ENCODE peak calls at places on chromosomes 6 and 20, in six cellular contexts. One of them, this sample, is unnamed.

GRCh38 chr6:103570431-103570830 is 1289.3 kb downstream of the HACE1 start:
- DNase-seq in A549: no peak
- DNase-seq in endothelial cell of umbilical vein: no peak
- DNase-seq in K562: no peak
- DNase-seq in HepG2: no peak
- DNase-seq in GM12878: no peak
- DNase-seq in this sample: no peak

GRCh38 chr6:18551228-18551627 is 164.1 kb downstream of the RNF144B start:
- DNase-seq in A549: no peak
- DNase-seq in endothelial cell of umbilical vein: no peak
- DNase-seq in K562: no peak
- DNase-seq in HepG2: no peak
- DNase-seq in GM12878: no peak
- DNase-seq in this sample: no peak

GRCh38 chr6:117481278-117481925 is 1.1 kb upstream of the DCBLD1 start:
- DNase-seq in A549: no peak
- DNase-seq in endothelial cell of umbilical vein: no peak
- DNase-seq in K562: peak; percentile 41
- DNase-seq in HepG2: peak; percentile 84
- DNase-seq in GM12878: no peak
- DNase-seq in this sample: peak; percentile 29

GRCh38 chr6:106476326-106477105 is 116.0 kb downstream of the CRYBG1 start:
- DNase-seq in A549: no peak
- DNase-seq in endothelial cell of umbilical vein: no peak
- DNase-seq in K562: no peak
- DNase-seq in HepG2: no peak
- DNase-seq in GM12878: no peak
- DNase-seq in this sample: no peak

GRCh38 chr6:20919677-20920385 is 385.6 kb downstream of the CDKAL1 start:
- DNase-seq in A549: no peak
- DNase-seq in endothelial cell of umbilical vein: peak; percentile 35
- DNase-seq in K562: no peak
- DNase-seq in HepG2: no peak
- DNase-seq in GM12878: peak; percentile 59
- DNase-seq in this sample: no peak

GRCh38 chr6:45630801-45631200 is 253.1 kb upstream of the SUPT3H start:
- DNase-seq in A549: no peak
- DNase-seq in endothelial cell of umbilical vein: no peak
- DNase-seq in K562: no peak
- DNase-seq in HepG2: no peak
- DNase-seq in GM12878: no peak
- DNase-seq in this sample: no peak

GRCh38 chr6:1063671-1064355 is 248.1 kb upstream of the FOXQ1 start:
- DNase-seq in A549: no peak
- DNase-seq in endothelial cell of umbilical vein: no peak
- DNase-seq in K562: no peak
- DNase-seq in HepG2: no peak
- DNase-seq in GM12878: no peak
- DNase-seq in this sample: no peak

GRCh38 chr6:130697661-130698535 is 129.3 kb upstream of the SMLR1 start:
- DNase-seq in A549: peak; percentile 25
- DNase-seq in endothelial cell of umbilical vein: peak; percentile 63
- DNase-seq in K562: peak; percentile 19
- DNase-seq in HepG2: peak; percentile 30
- DNase-seq in GM12878: peak; percentile 28
- DNase-seq in this sample: peak; percentile 43

GRCh38 chr6:22694092-22694724 is 124.8 kb downstream of the HDGFL1 start:
- DNase-seq in A549: no peak
- DNase-seq in endothelial cell of umbilical vein: no peak
- DNase-seq in K562: no peak
- DNase-seq in HepG2: no peak
- DNase-seq in GM12878: no peak
- DNase-seq in this sample: no peak

GRCh38 chr6:95431637-95432228 is 145.6 kb upstream of the MANEA start:
- DNase-seq in A549: peak; percentile 38
- DNase-seq in endothelial cell of umbilical vein: peak; percentile 64
- DNase-seq in K562: peak; percentile 51
- DNase-seq in HepG2: peak; percentile 9
- DNase-seq in GM12878: no peak
- DNase-seq in this sample: peak; percentile 56
- TF ChIP-seq MYC in A549: no peak
- TF ChIP-seq MYC in endothelial cell of umbilical vein: no peak
- TF ChIP-seq MYC in K562: no peak
- TF ChIP-seq MYC in HepG2: no peak
- TF ChIP-seq MYC in GM12878: no peak
- TF ChIP-seq MYC in this sample: no peak

DNA sequence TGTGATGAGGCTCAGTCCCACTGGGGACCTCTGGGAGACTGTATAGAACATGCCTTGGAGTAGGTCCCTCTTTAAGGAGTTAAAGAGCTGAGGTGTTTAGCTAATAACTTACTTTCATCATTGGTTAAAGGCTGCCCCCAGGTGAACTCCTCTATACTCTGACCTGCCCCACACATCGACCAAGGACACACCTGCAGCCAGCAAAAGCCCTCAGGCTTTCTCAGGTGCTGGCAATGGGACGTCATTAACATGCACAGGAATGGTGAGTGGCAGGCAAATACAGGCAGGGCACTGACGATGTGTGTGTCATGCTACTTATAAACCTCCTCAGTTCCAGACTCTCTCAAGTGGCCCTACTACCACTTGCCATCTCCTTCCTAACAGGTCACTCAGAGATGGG is 366.4 kb downstream of the KIF16B start:
- DNase-seq in A549: no peak
- DNase-seq in endothelial cell of umbilical vein: no peak
- DNase-seq in K562: no peak
- DNase-seq in HepG2: no peak
- DNase-seq in GM12878: no peak
- DNase-seq in this sample: no peak
- TF ChIP-seq MYC in A549: no peak
- TF ChIP-seq MYC in endothelial cell of umbilical vein: no peak
- TF ChIP-seq MYC in K562: no peak
- TF ChIP-seq MYC in HepG2: no peak
- TF ChIP-seq MYC in GM12878: no peak
- TF ChIP-seq MYC in this sample: no peak

DNA sequence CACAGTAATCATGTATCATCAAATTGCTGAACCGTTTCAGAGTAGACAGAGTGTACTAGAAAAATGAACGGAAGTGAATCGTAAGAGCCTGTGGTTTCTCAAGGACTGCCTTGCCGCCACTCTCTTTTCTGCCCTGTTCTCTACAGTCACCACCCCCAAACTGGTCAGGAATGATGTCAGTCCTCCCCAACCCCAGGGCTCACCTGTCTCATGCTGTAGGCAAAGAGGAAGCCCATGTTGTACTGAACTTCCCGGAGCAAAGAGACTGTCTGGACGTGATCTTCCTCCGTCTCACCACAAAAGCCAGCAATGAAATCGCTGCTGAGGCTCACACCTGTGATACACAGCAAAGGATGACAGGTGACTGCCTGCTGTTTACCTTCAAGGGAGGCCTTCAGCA is 31.0 kb downstream of the CDK5RAP1 start:
- DNase-seq in A549: no peak
- DNase-seq in endothelial cell of umbilical vein: no peak
- DNase-seq in K562: no peak
- DNase-seq in HepG2: no peak
- DNase-seq in GM12878: no peak
- DNase-seq in this sample: no peak
- TF ChIP-seq MYC in A549: no peak
- TF ChIP-seq MYC in endothelial cell of umbilical vein: no peak
- TF ChIP-seq MYC in K562: no peak
- TF ChIP-seq MYC in HepG2: no peak
- TF ChIP-seq MYC in GM12878: no peak
- TF ChIP-seq MYC in this sample: no peak

GRCh38 chr20:62493886-62494285 is 18.1 kb upstream of the GATA5 start:
- DNase-seq in A549: no peak
- DNase-seq in endothelial cell of umbilical vein: no peak
- DNase-seq in K562: no peak
- DNase-seq in HepG2: no peak
- DNase-seq in GM12878: no peak
- DNase-seq in this sample: no peak

GRCh38 chr20:62494980-62495797 is 19.4 kb upstream of the GATA5 start:
- DNase-seq in A549: no peak
- DNase-seq in endothelial cell of umbilical vein: no peak
- DNase-seq in K562: no peak
- DNase-seq in HepG2: no peak
- DNase-seq in GM12878: no peak
- DNase-seq in this sample: no peak

GRCh38 chr20:62494537-62494936 is 18.7 kb upstream of the GATA5 start:
- DNase-seq in A549: no peak
- DNase-seq in endothelial cell of umbilical vein: no peak
- DNase-seq in K562: peak; percentile 38
- DNase-seq in HepG2: no peak
- DNase-seq in GM12878: no peak
- DNase-seq in this sample: peak; percentile 69

GRCh38 chr20:62496525-62497218 is 20.9 kb upstream of the GATA5 start:
- DNase-seq in A549: no peak
- DNase-seq in endothelial cell of umbilical vein: no peak
- DNase-seq in K562: peak; percentile 68
- DNase-seq in HepG2: no peak
- DNase-seq in GM12878: no peak
- DNase-seq in this sample: peak; percentile 49

GRCh38 chr20:62495798-62496325 is 20.1 kb upstream of the GATA5 start:
- DNase-seq in A549: no peak
- DNase-seq in endothelial cell of umbilical vein: no peak
- DNase-seq in K562: no peak
- DNase-seq in HepG2: no peak
- DNase-seq in GM12878: no peak
- DNase-seq in this sample: no peak
- TF ChIP-seq MYC in A549: no peak
- TF ChIP-seq MYC in endothelial cell of umbilical vein: no peak
- TF ChIP-seq MYC in K562: no peak
- TF ChIP-seq MYC in HepG2: peak; percentile 4
- TF ChIP-seq MYC in GM12878: no peak
- TF ChIP-seq MYC in this sample: no peak

GRCh38 chr20:61993058-61993457 is 72.6 kb downstream of the TAF4 start:
- DNase-seq in A549: no peak
- DNase-seq in endothelial cell of umbilical vein: no peak
- DNase-seq in K562: no peak
- DNase-seq in HepG2: no peak
- DNase-seq in GM12878: no peak
- DNase-seq in this sample: no peak
- TF ChIP-seq MYC in A549: no peak
- TF ChIP-seq MYC in endothelial cell of umbilical vein: no peak
- TF ChIP-seq MYC in K562: no peak
- TF ChIP-seq MYC in HepG2: no peak
- TF ChIP-seq MYC in GM12878: no peak
- TF ChIP-seq MYC in this sample: no peak

GRCh38 chr6:112149719-112150263 is 62.4 kb downstream of the FAM229B start:
- DNase-seq in A549: no peak
- DNase-seq in endothelial cell of umbilical vein: no peak
- DNase-seq in K562: no peak
- DNase-seq in HepG2: no peak
- DNase-seq in GM12878: no peak
- DNase-seq in this sample: no peak
- TF ChIP-seq MYC in A549: no peak
- TF ChIP-seq MYC in endothelial cell of umbilical vein: no peak
- TF ChIP-seq MYC in K562: no peak
- TF ChIP-seq MYC in HepG2: no peak
- TF ChIP-seq MYC in GM12878: no peak
- TF ChIP-seq MYC in this sample: no peak

GRCh38 chr20:57104113-57104512 is 162.3 kb downstream of the BMP7 start:
- DNase-seq in A549: no peak
- DNase-seq in endothelial cell of umbilical vein: no peak
- DNase-seq in K562: no peak
- DNase-seq in HepG2: no peak
- DNase-seq in GM12878: no peak
- DNase-seq in this sample: no peak

GRCh38 chr20:57102160-57102559 is 164.3 kb downstream of the BMP7 start:
- DNase-seq in A549: no peak
- DNase-seq in endothelial cell of umbilical vein: no peak
- DNase-seq in K562: no peak
- DNase-seq in HepG2: no peak
- DNase-seq in GM12878: no peak
- DNase-seq in this sample: no peak

GRCh38 chr20:57103146-57103800 is 163.2 kb downstream of the BMP7 start:
- DNase-seq in A549: no peak
- DNase-seq in endothelial cell of umbilical vein: no peak
- DNase-seq in K562: no peak
- DNase-seq in HepG2: no peak
- DNase-seq in GM12878: no peak
- DNase-seq in this sample: no peak

GRCh38 chr20:57104711-57105110 is 161.7 kb downstream of the BMP7 start:
- DNase-seq in A549: no peak
- DNase-seq in endothelial cell of umbilical vein: no peak
- DNase-seq in K562: no peak
- DNase-seq in HepG2: no peak
- DNase-seq in GM12878: no peak
- DNase-seq in this sample: no peak

GRCh38 chr20:57102566-57102965 is 163.9 kb downstream of the BMP7 start:
- DNase-seq in A549: no peak
- DNase-seq in endothelial cell of umbilical vein: no peak
- DNase-seq in K562: no peak
- DNase-seq in HepG2: no peak
- DNase-seq in GM12878: no peak
- DNase-seq in this sample: no peak
- TF ChIP-seq MYC in A549: no peak
- TF ChIP-seq MYC in endothelial cell of umbilical vein: no peak
- TF ChIP-seq MYC in K562: no peak
- TF ChIP-seq MYC in HepG2: no peak
- TF ChIP-seq MYC in GM12878: no peak
- TF ChIP-seq MYC in this sample: no peak

GRCh38 chr20:48524582-48524981 is 303.2 kb downstream of the PREX1 start:
- DNase-seq in A549: no peak
- DNase-seq in endothelial cell of umbilical vein: no peak
- DNase-seq in K562: no peak
- DNase-seq in HepG2: no peak
- DNase-seq in GM12878: no peak
- DNase-seq in this sample: no peak

GRCh38 chr20:48527771-48528170 is 300.0 kb downstream of the PREX1 start:
- DNase-seq in A549: no peak
- DNase-seq in endothelial cell of umbilical vein: no peak
- DNase-seq in K562: no peak
- DNase-seq in HepG2: no peak
- DNase-seq in GM12878: no peak
- DNase-seq in this sample: no peak

GRCh38 chr20:48523191-48523757 is 304.5 kb downstream of the PREX1 start:
- DNase-seq in A549: peak; percentile 52
- DNase-seq in endothelial cell of umbilical vein: peak; percentile 61
- DNase-seq in K562: peak; percentile 46
- DNase-seq in HepG2: peak; percentile 82
- DNase-seq in GM12878: no peak
- DNase-seq in this sample: peak; percentile 75

GRCh38 chr20:48526936-48527335 is 300.9 kb downstream of the PREX1 start:
- DNase-seq in A549: no peak
- DNase-seq in endothelial cell of umbilical vein: no peak
- DNase-seq in K562: no peak
- DNase-seq in HepG2: no peak
- DNase-seq in GM12878: no peak
- DNase-seq in this sample: no peak

DNA sequence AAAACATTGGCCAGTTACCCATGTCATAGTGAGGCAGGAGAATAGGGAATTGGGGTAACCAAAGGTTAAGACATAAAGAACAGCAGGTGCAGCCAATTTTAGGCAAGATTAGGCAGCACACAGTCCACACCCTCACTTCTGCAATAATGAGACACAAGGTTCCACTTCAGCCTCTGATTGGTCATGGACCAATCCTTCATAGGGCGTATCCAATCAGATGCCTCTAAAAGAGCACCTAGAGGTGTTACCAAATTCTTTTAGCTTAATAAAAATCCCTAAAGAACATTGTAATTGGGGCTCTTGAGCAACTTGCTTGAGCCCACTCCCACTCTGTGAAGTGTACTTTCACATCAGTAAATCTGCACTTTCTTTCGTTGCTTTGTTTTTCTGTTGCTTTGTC is 302.4 kb downstream of the PREX1 start:
- DNase-seq in A549: no peak
- DNase-seq in endothelial cell of umbilical vein: no peak
- DNase-seq in K562: no peak
- DNase-seq in HepG2: no peak
- DNase-seq in GM12878: no peak
- DNase-seq in this sample: no peak
- TF ChIP-seq MYC in A549: no peak
- TF ChIP-seq MYC in endothelial cell of umbilical vein: no peak
- TF ChIP-seq MYC in K562: no peak
- TF ChIP-seq MYC in HepG2: no peak
- TF ChIP-seq MYC in GM12878: no peak
- TF ChIP-seq MYC in this sample: no peak

This sample was measured in NB4.